ENCODE peak calls at places on chromosomes 3 and 15, in seven cellular contexts. R is dorsolateral prefrontal cortex; I is stimulated activated CD4-positive, alpha-beta T cell treated with anti-CD3 and anti-CD28 coated beads, Interleukin-12 subunit alpha, Interleukin-12 subunit beta, amount 100 ng/mL, for 4 hours; Y is left colon; O is activated CD4-positive, alpha-beta T cell treated with anti-CD3 and anti-CD28 coated beads, Interleukin-2, amount 50 U/mL, for 4 hours; N is left cardiac atrium; C is RPMI8226. B is an unnamed sample.

GRCh38 chr15:51403072-51403878 is 61.8 kb downstream of the GLDN start:
- DNase-seq in R (no peak), I (no peak), Y (no peak), O (no peak), N (no peak), C (peak), B (no peak)

GRCh38 chr15:98706387-98706786 is 58.0 kb downstream of the IGF1R start:
- DNase-seq in R (no peak), I (no peak), Y (no peak), O (no peak), N (no peak), C (no peak), B (no peak)

GRCh38 chr15:41512512-41513281 is 930 bp downstream of the LTK start:
- DNase-seq in R (no peak), I (no peak), Y (peak), O (no peak), N (peak), C (peak), B (no peak)

GRCh38 chr3:65575376-65575840 is 463.3 kb downstream of the MAGI1 start:
- DNase-seq in R (no peak), I (no peak), Y (no peak), O (no peak), N (no peak), C (no peak), B (no peak)

GRCh38 chr3:125022186-125022585 is 33.6 kb downstream of the HEG1 start:
- DNase-seq in R (no peak), I (no peak), Y (no peak), O (no peak), N (no peak), C (no peak), B (no peak)

GRCh38 chr15:63888823-63889222 is 55.1 kb upstream of the HERC1 start:
- DNase-seq in R (no peak), I (no peak), Y (no peak), O (no peak), N (no peak), C (no peak), B (no peak)

GRCh38 chr3:71056327-71056726 is 527.2 kb downstream of the FOXP1 start:
- DNase-seq in R (no peak), I (no peak), Y (no peak), O (no peak), N (no peak), C (no peak), B (no peak)

GRCh38 chr3:195270350-195271115 is 426 bp downstream of the XXYLT1 start:
- DNase-seq in R (peak), I (peak), Y (peak), O (peak), N (no peak), C (peak), B (peak)

GRCh38 chr3:154540950-154541604 is 111.1 kb upstream of the GPR149 start:
- DNase-seq in R (no peak), I (no peak), Y (no peak), O (no peak), N (no peak), C (no peak), B (no peak)

GRCh38 chr3:100316656-100317069 is 17.9 kb upstream of the NIT2 start:
- DNase-seq in R (no peak), I (no peak), Y (peak), O (peak), N (peak), C (peak), B (peak)

GRCh38 chr15:66459818-66460615 is 37.5 kb downstream of the SNAPC5 start:
- DNase-seq in R (no peak), I (no peak), Y (no peak), O (no peak), N (no peak), C (no peak), B (no peak)

GRCh38 chr3:178847170-178847569 is 224.4 kb downstream of the ZMAT3 start:
- DNase-seq in R (no peak), I (no peak), Y (no peak), O (no peak), N (no peak), C (no peak), B (no peak)

GRCh38 chr15:90873998-90874605 is 5.7 kb downstream of the FURIN start:
- DNase-seq in R (no peak), I (no peak), Y (no peak), O (no peak), N (no peak), C (no peak), B (no peak)